ENCODE peak calls at places on chromosomes 7 and 10, in five cellular contexts. V, R, F, M and O are unnamed samples.

GRCh38 chr7:55019691-55020480 is 1.1 kb downstream of the EGFR start:
- DNase-seq in M (peak; percentile 29), V (peak; percentile 60), F (no peak), R (peak; percentile 62), O (no peak)

GRCh38 chr7:70764701-70765208 is 367.2 kb upstream of the GALNT17 start:
- DNase-seq in R (no peak), M (no peak), V (no peak), F (no peak), O (no peak)

GRCh38 chr7:149741629-149742028 is 31.8 kb downstream of the ZNF467 start:
- DNase-seq in F (no peak), M (no peak), R (peak; percentile 46), V (peak; percentile 60), O (no peak)

GRCh38 chr7:95199779-95200558 is 124.4 kb downstream of the PON1 start:
- DNase-seq in V (peak; percentile 41), M (peak; percentile 51), F (peak; percentile 11), R (peak; percentile 40), O (no peak)

GRCh38 chr10:112721080-112721698 is 228.9 kb upstream of the TCF7L2 start:
- DNase-seq in V (peak; percentile 14), F (peak; percentile 28), M (peak; percentile 29), R (peak; percentile 69), O (no peak)

GRCh38 chr7:24828871-24829661 is 71.8 kb upstream of the GSDME start:
- DNase-seq in M (peak; percentile 58), V (no peak), F (peak; percentile 36), R (no peak), O (no peak)

GRCh38 chr10:113746188-113746950 is 5.1 kb upstream of the PLEKHS1 start:
- DNase-seq in V (no peak), F (no peak), M (peak; percentile 54), R (peak; percentile 41), O (no peak)

GRCh38 chr7:24573554-24574338 is 494 bp downstream of the PALS2 start:
- DNase-seq in R (peak; percentile 31), M (peak; percentile 70), V (peak; percentile 55), F (peak; percentile 79), O (peak; percentile 86)

GRCh38 chr7:158907390-158907789 is 51.0 kb downstream of the DYNC2I1 start:
- DNase-seq in R (no peak), M (no peak), V (no peak), F (no peak), O (no peak)

GRCh38 chr10:97633921-97634320 is 621 bp upstream of the MORN4 start:
- DNase-seq in V (peak; percentile 16), R (no peak), F (no peak), M (no peak), O (no peak)

GRCh38 chr7:101960323-101960722 is 142.9 kb downstream of the CUX1 start:
- DNase-seq in R (no peak), F (no peak), M (no peak), V (no peak), O (no peak)

GRCh38 chr10:100656479-100656878 is 88.9 kb upstream of the PAX2 start:
- DNase-seq in V (peak; percentile 26), F (peak; percentile 84), R (peak; percentile 65), M (no peak), O (no peak)

GRCh38 chr10:96339956-96340904 is 18.6 kb downstream of the OPALIN start:
- DNase-seq in R (peak; percentile 36), V (peak; percentile 82), F (peak; percentile 51), M (peak; percentile 50), O (peak; percentile 71)

GRCh38 chr10:90871279-90871760 is 454 bp upstream of the RPP30 start:
- DNase-seq in R (peak; percentile 65), F (peak; percentile 69), M (peak; percentile 88), V (peak; percentile 26), O (no peak)

GRCh38 chr7:80018941-80019808 is 115.5 kb upstream of the GNAI1 start:
- DNase-seq in R (peak; percentile 54), F (peak; percentile 67), V (peak; percentile 24), M (peak; percentile 32), O (peak; percentile 56)

GRCh38 chr7:73919694-73920375 is 58.9 kb downstream of the TMEM270 start:
- DNase-seq in V (no peak), F (no peak), R (no peak), M (no peak), O (no peak)

GRCh38 chr7:137772748-137773147 is 74.0 kb downstream of the DGKI start:
- DNase-seq in R (no peak), V (no peak), M (peak; percentile 94), F (no peak), O (no peak)

GRCh38 chr10:6924166-6924565 is 344.1 kb upstream of the PRKCQ start:
- DNase-seq in M (peak; percentile 61), F (no peak), R (no peak), V (peak; percentile 37), O (no peak)

GRCh38 chr10:4372601-4373000 is 453.4 kb upstream of the AKR1E2 start:
- DNase-seq in F (no peak), M (peak; percentile 98), V (no peak), R (no peak), O (no peak)

GRCh38 chr7:158814637-158815036 is 14.7 kb downstream of the ESYT2 start:
- DNase-seq in R (no peak), F (no peak), M (no peak), V (no peak), O (peak; percentile 60)

GRCh38 chr7:157132796-157133195 is 5.9 kb upstream of the UBE3C start:
- DNase-seq in F (no peak), M (no peak), R (no peak), V (no peak), O (no peak)

GRCh38 chr10:64867501-64867962 is 1346.3 kb downstream of the REEP3 start:
- DNase-seq in R (no peak), M (no peak), F (peak; percentile 62), V (no peak), O (no peak)

GRCh38 chr7:72334066-72334465 is 78.1 kb downstream of the CALN1 start:
- DNase-seq in R (no peak), V (no peak), F (peak; percentile 24), M (no peak), O (no peak)

GRCh38 chr7:81608748-81609382 is 161.0 kb downstream of the HGF start:
- DNase-seq in F (no peak), R (peak; percentile 15), V (no peak), M (peak; percentile 60), O (no peak)

GRCh38 chr10:95395947-95396449 is 105.2 kb upstream of the PDLIM1 start:
- DNase-seq in F (no peak), V (peak; percentile 60), M (no peak), R (no peak), O (peak; percentile 66)

GRCh38 chr7:67855322-67855721 is 858.7 kb downstream of the TYW1 start:
- DNase-seq in F (no peak), V (no peak), M (no peak), R (no peak), O (no peak)

GRCh38 chr7:131556912-131557457 is 557 bp upstream of the PODXL start:
- DNase-seq in R (no peak), M (no peak), F (no peak), V (no peak), O (no peak)

GRCh38 chr10:9427208-9427607 is 1372.7 kb downstream of the GATA3 start:
- DNase-seq in R (no peak), M (no peak), F (no peak), V (no peak), O (no peak)

GRCh38 chr10:34743804-34744203 is 71.3 kb downstream of the PARD3 start:
- DNase-seq in M (peak; percentile 61), V (no peak), F (no peak), R (no peak), O (peak; percentile 53)

GRCh38 chr10:84076047-84076388 is 63.3 kb upstream of the GHITM start:
- DNase-seq in R (no peak), M (peak; percentile 81), F (no peak), V (no peak), O (no peak)

GRCh38 chr7:112271162-112271561 is 64.7 kb downstream of the ZNF277 start:
- DNase-seq in R (no peak), V (no peak), F (no peak), M (no peak), O (no peak)

GRCh38 chr7:112267944-112268691 is 61.6 kb downstream of the ZNF277 start:
- DNase-seq in F (no peak), R (no peak), V (no peak), M (no peak), O (no peak)

GRCh38 chr7:112272921-112273561 is 66.5 kb downstream of the ZNF277 start:
- DNase-seq in F (no peak), R (no peak), V (no peak), M (no peak), O (no peak)
- H3K4me3 ChIP-seq in F (no peak overlapping the region), R (no peak overlapping the region), V (no peak overlapping the region), M (no peak overlapping the region), O (no peak overlapping the region)

GRCh38 chr10:116621476-116621875 is 723 bp downstream of the PNLIPRP2 start:
- DNase-seq in F (no peak), R (no peak), M (no peak), V (peak; percentile 45), O (no peak)
- H3K27ac ChIP-seq in F (no peak overlapping the region), R (no peak overlapping the region), M (no peak overlapping the region), V (peak overlapping the region; percentile 89), O (no peak overlapping the region)

DNA sequence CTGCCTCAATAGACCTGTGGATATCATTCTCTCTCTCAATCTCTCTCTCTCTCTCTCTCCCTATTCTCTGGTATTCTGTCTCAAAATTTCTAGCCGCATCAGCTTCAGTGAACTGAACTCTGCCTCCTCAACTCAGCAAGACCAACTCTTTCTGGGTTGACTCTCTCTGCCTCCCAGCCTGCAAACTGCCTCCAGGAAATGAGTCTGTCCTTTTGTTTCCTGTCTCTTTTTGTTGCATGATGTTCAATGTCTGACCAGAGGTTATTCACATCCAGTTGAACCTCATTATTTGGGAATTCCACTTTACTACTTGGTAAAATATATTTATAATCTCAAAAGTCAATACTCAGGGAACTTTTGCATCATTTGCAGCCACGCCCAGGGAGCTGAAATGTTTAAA is 682.7 kb upstream of the FZD8 start:
- DNase-seq in R (no peak), M (no peak), F (no peak), V (no peak), O (no peak)
- H3K9me3 ChIP-seq in R (no peaks in the 10 kb centered on the region), M (no peaks in the 10 kb centered on the region), F (no peaks in the 10 kb centered on the region), V (no peaks in the 10 kb centered on the region), O (no peaks in the 10 kb centered on the region)

GRCh38 chr7:138890467-138890781 is 90.8 kb downstream of the KIAA1549 start:
- DNase-seq in F (no peak), M (no peak), R (no peak), V (no peak), O (no peak)
- H3K4me3 ChIP-seq in F (no peak overlapping the region), M (no peak overlapping the region), R (peak overlapping the region; percentile 10), V (no peak overlapping the region), O (no peak overlapping the region)

GRCh38 chr10:70743430-70743788 is 41.8 kb downstream of the TBATA start:
- DNase-seq in V (no peak), M (no peak), R (no peak), F (peak; percentile 49), O (peak; percentile 70)

GRCh38 chr10:70744617-70745138 is 40.5 kb downstream of the TBATA start:
- DNase-seq in R (no peak), F (no peak), V (no peak), M (no peak), O (no peak)

GRCh38 chr10:70740441-70741288 is 44.5 kb downstream of the TBATA start:
- DNase-seq in R (no peak), V (no peak), M (no peak), F (no peak), O (peak; percentile 8)

GRCh38 chr10:70743879-70744278 is 41.3 kb downstream of the TBATA start:
- DNase-seq in V (no peak), M (no peak), R (no peak), F (peak; percentile 77), O (no peak)

GRCh38 chr10:70742537-70743429 is 42.4 kb downstream of the TBATA start:
- DNase-seq in F (peak; percentile 67), V (no peak), M (peak; percentile 85), R (no peak), O (peak; percentile 76)
- H3K27ac ChIP-seq in F (peak overlapping the region; percentile 75), V (no peak overlapping the region), M (no peak overlapping the region), R (no peak overlapping the region), O (no peak overlapping the region)

GRCh38 chr7:1448958-1449357 is 10.3 kb downstream of the MICALL2 start:
- DNase-seq in R (no peak), M (no peak), V (no peak), F (peak; percentile 24), O (no peak)
- H3K9me3 ChIP-seq in R (no peaks in the 10 kb centered on the region), M (no peaks in the 10 kb centered on the region), V (no peaks in the 10 kb centered on the region), F (no peaks in the 10 kb centered on the region), O (no peaks in the 10 kb centered on the region)